ENCODE peak calls at places on chromosomes 5 and 9, in six cellular contexts. Y, R, Q, H, D and Z are unnamed samples.

GRCh38 chr5:61412344-61412743 is 80.3 kb downstream of the ZSWIM6 start:
- DNase-seq in Y (no peak), R (no peak), Q (no peak), H (no peak), D (no peak), Z (no peak)

GRCh38 chr9:2140600-2141223 is 125.6 kb downstream of the SMARCA2 start:
- DNase-seq in Y (no peak), R (no peak), Q (no peak), H (no peak), D (no peak), Z (no peak)

GRCh38 chr5:115455241-115455640 is 89.3 kb downstream of the FEM1C start:
- DNase-seq in Y (no peak), R (no peak), Q (no peak), H (no peak), D (no peak), Z (no peak)

GRCh38 chr5:170315154-170315553 is 17.6 kb upstream of the LCP2 start:
- DNase-seq in Y (no peak), R (no peak), Q (no peak), H (no peak), D (peak), Z (no peak)

GRCh38 chr5:83172655-83173054 is 95.3 kb downstream of the XRCC4 start:
- DNase-seq in Y (no peak), R (no peak), Q (no peak), H (no peak), D (no peak), Z (no peak)

GRCh38 chr9:101062686-101063085 is 34.2 kb downstream of the PLPPR1 start:
- DNase-seq in Y (no peak), R (no peak), Q (no peak), H (no peak), D (no peak), Z (no peak)

GRCh38 chr9:12739014-12739413 is 35.8 kb upstream of the LURAP1L start:
- DNase-seq in Y (no peak), R (no peak), Q (no peak), H (no peak), D (no peak), Z (no peak)

GRCh38 chr5:68287976-68288755 is 72.6 kb downstream of the PIK3R1 start:
- DNase-seq in Y (peak), R (peak), Q (peak), H (peak), D (peak), Z (peak)

GRCh38 chr9:127876764-127877562 is 512 bp downstream of the AK1 start:
- DNase-seq in Y (no peak), R (no peak), Q (no peak), H (peak), D (no peak), Z (no peak)

GRCh38 chr5:17343675-17344074 is 126.2 kb downstream of the BASP1 start:
- DNase-seq in Y (no peak), R (peak), Q (no peak), H (no peak), D (no peak), Z (no peak)

GRCh38 chr9:108836771-108837170 is 19.0 kb downstream of the ACTL7B start:
- DNase-seq in Y (no peak), R (no peak), Q (no peak), H (no peak), D (no peak), Z (no peak)

GRCh38 chr9:3963266-3964019 is 336.4 kb downstream of the GLIS3 start:
- DNase-seq in Y (no peak), R (no peak), Q (no peak), H (no peak), D (peak), Z (no peak)